ENCODE peak calls at places on chromosomes 3 and 15, in six cellular contexts. E is mesendoderm, O is endodermal cell, R is mammary epithelial cell, P is IMR-90, G is colonic mucosa. D is an unnamed sample.

GRCh38 chr15:60408438-60409105 is 10.8 kb upstream of the ANXA2 start:
- DNase-seq in O (no peak), G (no peak), P (peak; percentile 88), E (no peak), R (peak; percentile 98), D (peak; percentile 82)

GRCh38 chr15:62745621-62746180 is 296.8 kb upstream of the TPM1 start:
- DNase-seq in E (no peak), R (no peak), P (peak; percentile 18), G (no peak), O (no peak), D (no peak)

GRCh38 chr3:38649500-38650247 is at the start of gene SCN5A:
- DNase-seq in P (no peak), G (peak; percentile 48), R (no peak), O (peak; percentile 92), E (peak; percentile 54), D (peak; percentile 68)

GRCh38 chr15:41804920-41805666 is 22.8 kb upstream of the JMJD7 start:
- DNase-seq in R (peak; percentile 70), E (no peak), G (no peak), O (no peak), P (no peak), D (no peak)

GRCh38 chr3:50550079-50550736 is 17.3 kb downstream of the C3orf18 start:
- DNase-seq in R (peak; percentile 13), P (peak; percentile 20), O (peak; percentile 94), E (peak; percentile 77), G (peak; percentile 63), D (peak; percentile 78)

GRCh38 chr3:36763111-36763849 is 1.1 kb downstream of the DCLK3 start:
- DNase-seq in O (peak; percentile 77), P (no peak), R (no peak), E (peak; percentile 21), G (no peak), D (no peak)

GRCh38 chr3:142319094-142319493 is 93.7 kb upstream of the GK5 start:
- DNase-seq in E (peak; percentile 23), P (peak; percentile 71), O (no peak), G (no peak), R (no peak), D (peak; percentile 42)

GRCh38 chr3:29533992-29534391 is 253.1 kb downstream of the RBMS3 start:
- DNase-seq in P (no peak), G (no peak), E (no peak), R (no peak), O (no peak), D (no peak)

GRCh38 chr3:11521167-11521566 is 122.5 kb downstream of the VGLL4 start:
- DNase-seq in O (no peak), R (no peak), E (no peak), G (no peak), P (no peak), D (no peak)

GRCh38 chr3:11517601-11518000 is 126.1 kb downstream of the VGLL4 start:
- DNase-seq in O (no peak), R (no peak), E (no peak), G (no peak), P (no peak), D (no peak)

GRCh38 chr3:11523793-11524160 is 119.9 kb downstream of the VGLL4 start:
- DNase-seq in E (no peak), P (no peak), G (no peak), R (no peak), O (no peak), D (peak; percentile 36)

GRCh38 chr3:11522398-11522715 is 121.4 kb downstream of the VGLL4 start:
- DNase-seq in E (no peak), O (no peak), G (no peak), P (peak; percentile 63), R (no peak), D (no peak)

DNA sequence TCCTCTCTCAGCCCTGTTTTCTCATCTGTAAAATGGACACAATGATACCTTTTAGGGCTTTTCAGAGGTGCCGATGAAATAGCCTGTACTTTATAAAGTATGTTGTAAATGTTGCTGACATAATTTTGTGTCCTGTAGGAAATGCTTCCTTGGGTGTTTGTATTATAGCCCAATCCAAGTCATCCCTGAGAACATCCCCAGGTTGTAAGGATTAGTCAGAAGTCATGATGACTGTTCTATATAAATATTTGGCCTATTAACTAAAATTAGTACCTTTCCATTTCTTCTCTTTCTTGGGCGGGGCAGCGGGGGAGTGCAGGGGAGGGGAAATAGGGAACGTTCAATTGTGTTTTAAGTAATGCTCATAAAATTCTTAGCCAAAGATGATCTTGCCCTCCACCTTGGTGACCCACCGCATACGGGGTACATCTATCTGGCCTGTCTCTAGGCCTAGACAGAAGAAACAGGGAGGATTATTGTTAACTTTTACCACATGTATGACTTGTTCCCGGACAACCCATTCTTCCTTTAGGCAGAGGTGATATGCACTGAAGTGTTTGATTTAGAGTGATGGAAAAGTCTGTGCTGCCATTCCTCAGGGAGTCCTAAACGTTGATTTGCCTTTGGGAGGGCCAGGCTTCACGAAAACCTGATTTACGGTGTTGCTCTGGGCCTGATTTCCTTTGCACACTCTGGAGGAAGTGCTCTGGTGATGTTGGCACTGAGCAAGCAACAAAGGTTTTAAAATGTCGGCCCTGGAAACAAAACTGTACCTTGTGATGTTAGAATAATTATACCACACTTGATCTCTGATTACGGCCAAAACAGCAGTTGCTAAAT is 120.5 kb downstream of the VGLL4 start:
- DNase-seq in R (peak; percentile 40), P (peak; percentile 33), O (no peak), E (no peak), G (no peak), D (no peak)
- H3K4me3 ChIP-seq in R (no peak overlapping the region), P (no peak overlapping the region), O (no peak overlapping the region), E (no peak overlapping the region), G (no peak overlapping the region), D (no peak overlapping the region)

DNA sequence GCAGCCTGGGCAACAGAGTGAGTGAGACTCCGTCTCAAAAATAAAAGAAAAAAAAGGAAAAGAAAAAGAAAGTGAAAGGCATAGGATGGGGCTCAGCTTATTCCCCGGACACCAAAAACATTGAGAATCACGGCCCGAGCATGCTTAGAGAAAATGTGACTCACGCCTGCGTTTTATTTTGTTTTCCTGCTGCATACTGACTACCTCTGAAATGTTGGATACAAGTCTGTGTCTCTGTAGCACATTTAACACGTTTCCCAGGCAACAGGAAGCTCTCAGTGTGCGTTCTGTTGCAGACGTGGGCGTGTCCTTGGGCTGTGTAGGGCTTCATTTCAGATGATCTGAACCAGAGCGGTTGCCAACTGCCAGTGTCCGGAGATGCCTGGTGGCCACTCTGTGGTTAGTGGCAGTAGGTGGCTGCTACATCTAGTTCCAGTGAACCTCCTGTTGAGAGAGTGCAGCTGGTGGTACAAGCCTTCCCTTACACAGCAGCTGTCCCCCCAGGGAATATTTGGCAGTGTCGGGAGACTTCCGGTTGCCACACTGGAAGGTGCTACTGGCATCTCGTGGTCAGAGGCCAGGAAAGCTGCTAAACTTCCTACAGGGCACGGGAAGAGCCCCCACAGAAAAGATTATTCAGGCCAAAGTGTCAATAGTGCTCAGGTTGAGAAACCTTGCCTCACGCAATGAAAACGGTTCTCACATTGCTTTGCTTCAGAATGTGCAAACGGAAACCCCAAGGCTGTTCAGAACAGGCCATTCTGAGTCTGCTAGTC is 3.0 kb downstream of the SLC51A start:
- DNase-seq in G (peak; percentile 57), P (peak; percentile 88), R (peak; percentile 90), E (peak; percentile 78), O (peak; percentile 69), D (peak; percentile 84)
- H3K9ac ChIP-seq in G (peak overlapping the region; percentile 51), P (no peak overlapping the region), R (no peak overlapping the region), E (no peak overlapping the region), O (no peak overlapping the region), D (peak overlapping the region; percentile 10)

GRCh38 chr3:30658328-30659052 is 52.1 kb downstream of the TGFBR2 start:
- DNase-seq in O (no peak), E (no peak), R (peak; percentile 60), P (peak; percentile 79), G (no peak), D (peak; percentile 64)
- H3K4me3 ChIP-seq in O (no peak overlapping the region), E (no peak overlapping the region), R (no peak overlapping the region), P (peak overlapping the region; percentile 11), G (no peak overlapping the region), D (peak overlapping the region; percentile 66)

DNA sequence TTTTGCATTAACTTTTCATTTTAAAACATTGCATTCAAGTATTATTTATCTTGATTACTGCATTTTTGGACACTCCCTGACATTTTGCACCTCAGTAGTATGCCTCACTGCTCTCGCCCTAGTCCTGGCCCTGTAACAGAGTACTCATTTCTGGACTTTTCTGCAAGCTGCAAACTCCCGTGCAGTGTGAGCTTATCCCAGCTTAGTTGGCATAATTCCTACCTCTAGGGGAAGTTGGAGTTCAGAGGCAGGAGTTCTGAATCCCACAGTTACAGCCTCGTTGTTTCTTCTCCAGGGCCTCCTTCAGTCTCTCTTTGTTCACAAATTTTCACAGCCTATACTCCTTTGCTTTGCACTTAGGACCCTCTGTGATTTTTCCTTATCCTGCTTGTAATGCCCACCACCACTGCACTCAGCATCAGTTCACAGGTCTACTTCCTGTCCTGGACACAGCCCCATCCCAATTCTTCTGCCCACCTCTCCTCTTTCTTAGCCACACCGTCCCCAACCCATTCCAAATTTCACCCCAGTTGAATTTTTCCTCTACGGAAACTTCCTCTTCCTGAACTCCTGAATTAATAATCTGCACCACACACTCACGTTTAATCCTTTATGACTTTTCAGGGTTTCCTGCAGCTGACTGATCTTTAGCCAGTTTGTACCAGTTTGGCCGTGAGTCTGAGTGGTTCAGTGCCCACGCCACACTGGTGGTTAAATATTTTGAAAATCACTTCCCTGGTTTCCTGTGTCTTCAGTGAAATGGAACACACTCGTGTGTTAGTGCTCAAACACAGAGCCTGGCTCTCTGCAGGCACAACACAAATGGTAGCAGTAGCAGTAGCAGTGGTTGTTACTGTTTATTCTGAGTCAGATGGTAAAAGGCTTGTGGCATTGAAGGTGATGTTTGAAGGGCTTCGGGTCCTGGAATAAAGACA is 6.3 kb upstream of the CTSH start:
- DNase-seq in E (peak; percentile 34), O (no peak), R (peak; percentile 44), P (peak; percentile 48), G (no peak), D (peak; percentile 53)
- H3K9ac ChIP-seq in E (no peak overlapping the region), O (no peak overlapping the region), R (no peak overlapping the region), P (no peak overlapping the region), G (no peak overlapping the region), D (no peak overlapping the region)

GRCh38 chr3:45608296-45608695 is 13.7 kb downstream of the LIMD1 start:
- DNase-seq in O (no peak), E (no peak), R (no peak), G (no peak), P (no peak), D (no peak)
- H3K4me3 ChIP-seq in O (no peak overlapping the region), E (no peak overlapping the region), R (no peak overlapping the region), G (no peak overlapping the region), P (no peak overlapping the region), D (no peak overlapping the region)

DNA sequence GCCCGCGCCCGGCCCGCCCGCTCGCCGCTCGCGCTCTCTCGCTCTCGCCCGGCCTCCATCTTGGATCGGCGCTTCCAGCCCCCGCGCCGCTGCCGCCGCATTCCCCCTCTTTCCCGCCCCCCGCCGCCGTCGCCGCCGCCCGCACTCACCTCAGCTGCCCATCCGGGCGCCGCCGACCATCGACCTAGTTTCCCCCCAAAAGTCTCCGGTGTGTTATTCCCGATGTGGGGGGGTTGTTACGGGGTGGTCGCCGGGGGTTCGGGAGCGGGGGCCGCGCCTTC is 192 bp downstream of the STAG1 start:
- DNase-seq in G (no peak), O (no peak), R (no peak), E (no peak), P (no peak), D (peak; percentile 82)
- H3K9ac ChIP-seq in G (peak overlapping the region; percentile 56), O (peak overlapping the region; percentile 75), R (peak overlapping the region; percentile 78), E (peak overlapping the region; percentile 80), P (peak overlapping the region; percentile 77), D (peak overlapping the region; percentile 96)

D was measured in adipocyte.